ENCODE peak calls at places on chromosome X, in six cellular contexts. D is right cardiac atrium, E is RWPE2, G is thoracic aorta, I is tibial nerve, X is uterus. Y is an unnamed sample.

GRCh38 chrX:10103023-10103422 is 53.8 kb upstream of the CLCN4 start:
- DNase-seq in X (no peak), E (no peak), G (no peak), D (no peak), I (no peak), Y (no peak)

GRCh38 chrX:41265615-41266014 is 68.3 kb upstream of the DDX3X start:
- DNase-seq in G (peak), E (no peak), X (peak), D (no peak), I (no peak), Y (no peak)

GRCh38 chrX:151722241-151722846 is 6.5 kb downstream of the FATE1 start:
- DNase-seq in I (no peak), G (no peak), D (no peak), X (no peak), E (no peak), Y (no peak)

GRCh38 chrX:96771500-96771899 is 86.9 kb downstream of the DIAPH2 start:
- DNase-seq in E (no peak), D (no peak), I (no peak), X (no peak), G (no peak), Y (no peak)

GRCh38 chrX:40108959-40109287 is 11.2 kb upstream of the BCOR start:
- DNase-seq in X (peak), I (no peak), D (peak), G (no peak), E (no peak), Y (peak)

GRCh38 chrX:13092455-13092941 is 48.1 kb upstream of the FAM9C start:
- DNase-seq in E (no peak), I (no peak), D (no peak), X (no peak), G (no peak), Y (no peak)

GRCh38 chrX:57902633-57903032 is 7.6 kb downstream of the ZXDA start:
- DNase-seq in E (no peak), G (no peak), D (no peak), X (no peak), I (no peak), Y (no peak)

GRCh38 chrX:3815896-3816664 is 102.6 kb upstream of the PRKX start:
- DNase-seq in D (peak), G (no peak), I (no peak), E (peak), X (peak), Y (no peak)

GRCh38 chrX:134148293-134148692 is 88.7 kb upstream of the CCDC160 start:
- DNase-seq in E (no peak), D (no peak), G (no peak), X (no peak), I (no peak), Y (no peak)

GRCh38 chrX:12614266-12614665 is 176.9 kb upstream of the PRPS2 start:
- DNase-seq in G (no peak), I (no peak), E (no peak), X (no peak), D (no peak), Y (no peak)

GRCh38 chrX:155757366-155757765 is 123.8 kb upstream of the VAMP7 start:
- DNase-seq in D (no peak), G (no peak), I (no peak), E (no peak), X (no peak), Y (no peak)

GRCh38 chrX:109684136-109684535 is 48.9 kb downstream of the ACSL4 start:
- DNase-seq in X (no peak), G (no peak), D (no peak), I (no peak), E (no peak), Y (no peak)

GRCh38 chrX:3145716-3146115 is 104.4 kb downstream of the ARSF start:
- DNase-seq in I (no peak), D (no peak), X (no peak), E (no peak), G (no peak), Y (no peak)

GRCh38 chrX:68238568-68238967 is 194.7 kb downstream of the OPHN1 start:
- DNase-seq in G (no peak), E (no peak), X (no peak), D (no peak), I (no peak), Y (no peak)

GRCh38 chrX:109797311-109797975 is 64.4 kb upstream of the ACSL4 start:
- DNase-seq in E (no peak), D (no peak), G (no peak), X (no peak), I (no peak), Y (no peak)

GRCh38 chrX:17415242-17415815 is 40.3 kb downstream of the NHS start:
- DNase-seq in G (no peak), E (no peak), I (no peak), D (no peak), X (no peak), Y (no peak)

GRCh38 chrX:66731398-66731797 is 92.5 kb upstream of the EDA2R start:
- DNase-seq in I (no peak), E (no peak), X (no peak), D (no peak), G (no peak), Y (no peak)

GRCh38 chrX:39809326-39809725 is 288.4 kb downstream of the BCOR start:
- DNase-seq in G (no peak), D (no peak), E (no peak), X (no peak), I (no peak), Y (no peak)

GRCh38 chrX:10450229-10450958 is 170.0 kb downstream of the MID1 start:
- DNase-seq in E (no peak), I (no peak), D (no peak), G (no peak), X (no peak), Y (no peak)

GRCh38 chrX:118216086-118216485 is 99.5 kb upstream of the KLHL13 start:
- DNase-seq in X (no peak), I (no peak), G (no peak), D (no peak), E (no peak), Y (no peak)

GRCh38 chrX:130109429-130110378 is 593 bp downstream of the ELF4 start:
- DNase-seq in E (no peak), D (no peak), I (no peak), G (no peak), X (no peak), Y (no peak)

GRCh38 chrX:130108647-130109428 is 1.5 kb downstream of the ELF4 start:
- DNase-seq in I (no peak), D (peak), X (no peak), E (no peak), G (no peak), Y (no peak)

GRCh38 chrX:130110379-130111219 is at the start of gene ELF4:
- DNase-seq in E (no peak), I (no peak), D (no peak), X (peak), G (no peak), Y (peak)

GRCh38 chrX:130111935-130112221 is 1.6 kb upstream of the ELF4 start:
- DNase-seq in G (no peak), I (no peak), X (no peak), D (no peak), E (no peak), Y (no peak)

GRCh38 chrX:130111220-130111934 is 1.1 kb upstream of the ELF4 start:
- DNase-seq in X (no peak), G (no peak), I (no peak), D (no peak), E (peak), Y (no peak)
- H3K27ac ChIP-seq in X (peak), G (no peak), I (peak), D (peak), E (peak), Y (no peak)

GRCh38 chrX:123994730-123995129 is 33.2 kb downstream of the STAG2 start:
- DNase-seq in G (no peak), I (no peak), X (no peak), D (no peak), E (no peak), Y (no peak)

GRCh38 chrX:123990602-123991001 is 29.1 kb downstream of the STAG2 start:
- DNase-seq in X (no peak), E (no peak), G (no peak), I (no peak), D (no peak), Y (no peak)

GRCh38 chrX:123993904-123994635 is 32.6 kb downstream of the STAG2 start:
- DNase-seq in X (no peak), I (no peak), G (no peak), E (no peak), D (no peak), Y (no peak)

GRCh38 chrX:123990169-123990568 is 28.7 kb downstream of the STAG2 start:
- DNase-seq in E (no peak), X (no peak), G (no peak), D (no peak), I (no peak), Y (no peak)

GRCh38 chrX:123993326-123993725 is 31.8 kb downstream of the STAG2 start:
- DNase-seq in G (no peak), X (no peak), E (no peak), D (no peak), I (no peak), Y (no peak)
- H3K27ac ChIP-seq in G (no peak), X (no peak), E (peak), D (no peak), I (no peak), Y (no peak)

DNA sequence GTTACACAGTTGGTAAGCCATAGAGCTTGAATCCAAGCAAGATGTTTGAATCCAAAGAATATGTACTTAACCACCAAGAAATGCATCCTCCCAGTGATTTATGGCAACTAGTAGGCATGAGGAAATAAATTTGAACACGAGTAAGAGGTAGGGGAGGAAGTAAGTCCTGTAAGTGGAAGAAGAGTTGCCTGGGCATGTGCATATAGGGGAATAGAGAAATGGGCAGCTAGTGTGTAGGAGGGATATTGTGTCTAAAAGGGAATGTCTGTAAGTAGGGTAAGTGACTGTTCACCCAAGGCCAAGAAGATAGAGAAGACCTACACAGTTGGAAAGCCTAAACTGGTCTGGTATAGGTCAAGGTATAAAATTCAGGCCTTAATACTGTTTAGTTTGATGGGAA is 4.6 kb downstream of the SH3BGRL start:
- DNase-seq in X (no peak), E (no peak), G (no peak), I (no peak), D (no peak), Y (no peak)
- H3K27ac ChIP-seq in X (no peak), E (no peak), G (no peak), I (no peak), D (no peak), Y (no peak)

GRCh38 chrX:147079974-147080373 is 265.4 kb upstream of the CXorf51A start:
- DNase-seq in D (no peak), G (no peak), I (no peak), X (no peak), E (no peak), Y (no peak)
- H3K27ac ChIP-seq in D (no peak), G (no peak), I (no peak), X (no peak), E (no peak), Y (no peak)